ENCODE peak calls at places on chromosome 1, in nine cellular contexts. A is psoas muscle, F is K562, L is cardiac muscle cell, R is heart right ventricle, P is breast epithelium, C is GM23248, X is left ventricle myocardium inferior, U is endodermal cell. V is an unnamed sample.

GRCh38 chr1:32151319-32151787 is 28.1 kb upstream of the TXLNA start:
- DNase-seq in A (no peak), F (no peak), L (peak; percentile 69), R (no peak), P (no peak), C (peak; percentile 87), X (no peak), U (no peak), V (peak; percentile 55)

GRCh38 chr1:157624471-157624870 is 26.6 kb upstream of the FCRL4 start:
- DNase-seq in A (no peak), F (no peak), L (no peak), R (no peak), P (no peak), C (no peak), X (no peak), U (no peak), V (no peak)

GRCh38 chr1:10388387-10388715 is 10.5 kb upstream of the PGD start:
- DNase-seq in A (no peak), F (no peak), L (no peak), R (no peak), P (no peak), C (no peak), X (no peak), U (no peak), V (no peak)

GRCh38 chr1:180131510-180131909 is 23.2 kb upstream of the QSOX1 start:
- DNase-seq in A (peak; percentile 18), F (no peak), L (peak; percentile 93), R (no peak), P (no peak), C (peak; percentile 91), X (no peak), U (no peak), V (peak; percentile 93)

GRCh38 chr1:205066221-205066818 is 17.9 kb downstream of the TMEM81 start:
- DNase-seq in A (no peak), F (peak; percentile 45), L (no peak), R (no peak), P (no peak), C (no peak), X (no peak), U (peak; percentile 86), V (no peak)

GRCh38 chr1:162753998-162754585 is 36.4 kb upstream of the HSD17B7 start:
- DNase-seq in A (no peak), F (no peak), L (no peak), R (no peak), P (no peak), C (peak; percentile 48), X (no peak), U (no peak), V (no peak)

GRCh38 chr1:100866041-100866900 is 28.4 kb downstream of the EXTL2 start:
- DNase-seq in A (no peak), F (peak; percentile 36), L (peak; percentile 80), R (no peak), P (no peak), C (peak; percentile 71), X (no peak), U (no peak), V (no peak)

GRCh38 chr1:225827076-225827475 is 17.2 kb downstream of the EPHX1 start:
- DNase-seq in A (no peak), F (no peak), L (no peak), R (no peak), P (no peak), C (no peak), X (no peak), U (peak; percentile 43), V (no peak)

GRCh38 chr1:210541680-210542358 is 213.1 kb downstream of the HHAT start:
- DNase-seq in A (no peak), F (no peak), L (no peak), R (no peak), P (no peak), C (no peak), X (no peak), U (peak; percentile 72), V (no peak)

GRCh38 chr1:155022136-155022926 is 11.2 kb downstream of the DCST2 start:
- DNase-seq in A (no peak), F (no peak), L (no peak), R (no peak), P (no peak), C (no peak), X (no peak), U (no peak), V (no peak)

GRCh38 chr1:166083887-166084286 is 82.9 kb downstream of the FAM78B start:
- DNase-seq in A (no peak), F (no peak), L (no peak), R (no peak), P (no peak), C (no peak), X (no peak), U (no peak), V (no peak)

GRCh38 chr1:166079276-166079675 is 87.5 kb downstream of the FAM78B start:
- DNase-seq in A (no peak), F (no peak), L (no peak), R (no peak), P (no peak), C (no peak), X (no peak), U (peak; percentile 17), V (no peak)

GRCh38 chr1:166080277-166080964 is 86.4 kb downstream of the FAM78B start:
- DNase-seq in A (no peak), F (no peak), L (no peak), R (no peak), P (no peak), C (no peak), X (no peak), U (peak; percentile 37), V (no peak)

GRCh38 chr1:166082601-166083000 is 84.2 kb downstream of the FAM78B start:
- DNase-seq in A (no peak), F (no peak), L (no peak), R (no peak), P (no peak), C (no peak), X (no peak), U (no peak), V (no peak)

DNA sequence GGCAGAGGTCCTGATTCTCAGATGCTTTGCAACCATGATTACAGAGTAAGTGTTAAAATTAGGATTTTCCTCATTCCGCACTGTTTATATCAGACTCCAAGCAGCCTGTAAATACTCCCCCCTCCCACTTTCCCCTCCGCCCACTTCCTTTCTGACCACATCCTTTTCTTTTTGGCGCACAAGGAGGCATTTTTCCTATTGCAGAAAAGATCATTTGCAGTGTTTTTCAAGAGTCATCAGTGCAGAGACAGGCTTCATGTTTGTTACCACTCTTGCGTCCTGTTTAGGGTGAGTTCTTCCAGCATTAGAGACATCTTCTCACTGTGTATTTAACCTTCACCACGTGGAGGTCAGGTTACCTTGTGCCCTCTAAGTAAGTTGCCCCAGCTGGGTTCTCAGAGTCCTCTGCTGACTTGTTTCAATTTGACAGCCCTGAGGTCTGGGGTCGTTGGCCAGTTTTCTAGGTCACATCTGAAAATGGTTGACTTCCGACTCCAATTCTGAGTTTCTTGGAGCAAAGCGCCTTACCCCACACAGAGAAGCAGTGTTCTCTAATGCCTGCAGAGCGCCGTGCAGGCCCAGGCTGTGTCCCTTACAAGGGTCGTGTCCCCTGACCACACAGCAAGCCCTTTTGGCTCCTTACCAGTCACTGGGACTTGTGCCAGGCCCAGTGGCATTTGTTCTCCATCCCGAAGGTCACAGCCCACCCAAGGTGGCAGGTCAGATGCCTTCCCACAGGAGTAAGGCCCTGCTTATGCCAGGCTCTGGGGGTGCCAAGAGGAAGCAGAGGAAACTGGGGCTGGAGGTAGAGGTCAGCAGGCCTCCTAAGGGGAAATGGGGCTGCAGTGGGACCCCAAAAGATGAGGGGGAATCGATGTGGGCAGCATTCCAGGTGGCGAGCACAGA is 85.6 kb downstream of the FAM78B start:
- DNase-seq in A (no peak), F (no peak), L (peak; percentile 3), R (no peak), P (no peak), C (peak; percentile 5), X (no peak), U (peak; percentile 32), V (no peak)
- H3K4me3 ChIP-seq in A (no peak overlapping the region), F (no peak overlapping the region), L (no peak overlapping the region), R (peak overlapping the region; percentile 10), P (peak overlapping the region; percentile 26), C (no peak overlapping the region), X (no peak overlapping the region), U (no peak overlapping the region), V (no peak overlapping the region)

GRCh38 chr1:63663301-63663700 is 70.1 kb downstream of the PGM1 start:
- DNase-seq in A (no peak), F (no peak), L (no peak), R (no peak), P (no peak), C (peak; percentile 73), X (no peak), U (no peak), V (no peak)
- H3K27ac ChIP-seq in A (no peak overlapping the region), F (no peak overlapping the region), L (no peak overlapping the region), R (no peak overlapping the region), P (no peak overlapping the region), C (peak overlapping the region; percentile 94), X (no peak overlapping the region), U (no peak overlapping the region), V (peak overlapping the region; percentile 22)

GRCh38 chr1:214255509-214255908 is 25.4 kb upstream of the SMYD2 start:
- DNase-seq in A (no peak), F (no peak), L (no peak), R (no peak), P (no peak), C (no peak), X (no peak), U (no peak), V (no peak)

GRCh38 chr1:214264196-214264595 is 16.8 kb upstream of the SMYD2 start:
- DNase-seq in A (no peak), F (no peak), L (no peak), R (no peak), P (no peak), C (no peak), X (no peak), U (no peak), V (no peak)

GRCh38 chr1:214259353-214259982 is 21.5 kb upstream of the SMYD2 start:
- DNase-seq in A (no peak), F (no peak), L (no peak), R (no peak), P (no peak), C (peak; percentile 49), X (no peak), U (no peak), V (no peak)

GRCh38 chr1:214260561-214261205 is 20.3 kb upstream of the SMYD2 start:
- DNase-seq in A (no peak), F (no peak), L (no peak), R (no peak), P (no peak), C (no peak), X (no peak), U (no peak), V (no peak)

GRCh38 chr1:214261206-214262123 is 19.5 kb upstream of the SMYD2 start:
- DNase-seq in A (peak; percentile 84), F (peak; percentile 77), L (peak; percentile 81), R (peak; percentile 86), P (peak; percentile 79), C (peak; percentile 84), X (peak; percentile 85), U (peak; percentile 96), V (peak; percentile 27)
- H3K4me3 ChIP-seq in A (peak overlapping the region; percentile 49), F (no peak overlapping the region), L (no peak overlapping the region), R (no peak overlapping the region), P (no peak overlapping the region), C (peak overlapping the region; percentile 45), X (peak overlapping the region; percentile 15), U (no peak overlapping the region), V (no peak overlapping the region)

DNA sequence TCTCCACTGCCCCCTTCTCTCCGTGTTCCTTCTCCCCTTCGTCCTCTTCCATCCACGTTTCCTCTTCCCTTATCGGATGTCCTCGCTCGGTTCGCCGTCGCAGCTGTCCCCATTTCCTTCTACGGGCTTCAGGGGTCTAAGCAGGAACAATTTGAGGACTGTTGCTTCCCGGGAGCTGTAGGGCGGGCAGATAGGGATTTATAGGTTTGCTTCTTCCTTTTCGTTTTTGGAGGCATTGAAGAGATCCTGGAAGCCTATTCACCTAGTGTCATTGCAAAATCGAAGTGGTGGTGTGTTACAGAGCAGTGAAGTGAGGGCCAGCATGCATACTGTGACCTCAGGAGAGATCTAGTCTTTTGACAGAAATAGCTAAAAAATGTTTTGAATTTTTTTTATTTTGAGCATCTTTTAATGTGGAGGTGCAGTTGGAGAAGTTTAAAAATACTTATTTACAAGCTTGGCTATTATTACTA is 897 bp downstream of the ZYG11B start:
- DNase-seq in A (no peak), F (peak; percentile 36), L (no peak), R (no peak), P (no peak), C (peak; percentile 58), X (no peak), U (peak; percentile 63), V (no peak)
- H3K27ac ChIP-seq in A (peak overlapping the region; percentile 95), F (peak overlapping the region; percentile 71), L (peak overlapping the region; percentile 95), R (no peak overlapping the region), P (no peak overlapping the region), C (peak overlapping the region; percentile 54), X (peak overlapping the region; percentile 93), U (no peak overlapping the region), V (peak overlapping the region; percentile 11)

V was measured in AG04450.